ENCODE peak calls at places on chromosome 14, in ten cellular contexts. S is fibroblast of mammary gland, F is heart right ventricle, B is right lobe of liver, J is tibial artery, Y is lower leg skin, T is mucosa of descending colon, P is BJ, C is astrocyte, A is neural progenitor cell. G is an unnamed sample.

GRCh38 chr14:51202914-51203665 is 37.0 kb upstream of the TMX1 start:
- DNase-seq in A (no peak), S (no peak), Y (no peak), B (no peak), T (no peak), J (no peak), P (no peak), C (no peak), F (no peak), G (no peak)

GRCh38 chr14:39267592-39268112 is 33.9 kb downstream of the MIA2 start:
- DNase-seq in Y (no peak), B (no peak), F (no peak), J (no peak), C (no peak), A (no peak), S (peak), T (no peak), P (no peak), G (no peak)

GRCh38 chr14:99889268-99889667 is 96.1 kb downstream of the EML1 start:
- DNase-seq in J (no peak), S (no peak), B (no peak), T (no peak), C (no peak), F (no peak), A (peak), Y (no peak), P (no peak), G (peak)

GRCh38 chr14:75283162-75283883 is 4.7 kb downstream of the FOS start:
- DNase-seq in J (no peak), P (no peak), A (no peak), B (no peak), F (no peak), Y (peak), T (peak), S (no peak), C (peak), G (no peak)

GRCh38 chr14:105076296-105076804 is 11.1 kb upstream of the GPR132 start:
- DNase-seq in A (no peak), P (no peak), F (no peak), T (no peak), Y (no peak), J (no peak), S (no peak), B (no peak), C (no peak), G (no peak)

GRCh38 chr14:55221186-55221585 is 29.8 kb upstream of the DLGAP5 start:
- DNase-seq in C (peak), S (peak), J (no peak), F (no peak), B (no peak), A (no peak), P (peak), T (no peak), Y (no peak), G (no peak)

GRCh38 chr14:81208489-81208888 is 12.3 kb downstream of the GTF2A1 start:
- DNase-seq in F (no peak), A (no peak), B (peak), T (no peak), S (no peak), P (no peak), J (peak), Y (peak), C (no peak), G (no peak)

GRCh38 chr14:60349663-60350365 is 100.8 kb downstream of the PPM1A start:
- DNase-seq in B (no peak), Y (no peak), C (peak), A (peak), J (no peak), T (peak), F (no peak), P (no peak), S (peak), G (peak)

GRCh38 chr14:76217179-76217578 is 65.5 kb downstream of the GPATCH2L start:
- DNase-seq in C (no peak), F (no peak), T (no peak), Y (no peak), B (no peak), S (no peak), P (no peak), A (no peak), J (no peak), G (no peak)

GRCh38 chr14:52044791-52045522 is 23.9 kb downstream of the NID2 start:
- DNase-seq in J (peak), C (peak), F (no peak), B (no peak), Y (no peak), S (peak), P (peak), A (no peak), T (no peak), G (no peak)

GRCh38 chr14:104265918-104266642 is 127.7 kb downstream of the KIF26A start:
- DNase-seq in J (peak), C (no peak), B (peak), S (no peak), T (peak), A (no peak), F (no peak), P (no peak), Y (peak), G (no peak)

GRCh38 chr14:70788893-70789292 is 20.4 kb downstream of the MAP3K9 start:
- DNase-seq in Y (no peak), T (no peak), C (no peak), P (no peak), A (no peak), J (no peak), F (no peak), B (no peak), S (no peak), G (no peak)

GRCh38 chr14:64800000-64800399 is 79.7 kb downstream of the SPTB start:
- DNase-seq in S (peak), C (no peak), A (peak), B (no peak), J (no peak), P (no peak), T (peak), F (peak), Y (no peak), G (no peak)

GRCh38 chr14:98177551-98177950 is 1094.4 kb downstream of the BCL11B start:
- DNase-seq in C (no peak), B (no peak), J (no peak), A (no peak), F (no peak), S (no peak), Y (no peak), P (no peak), T (no peak), G (no peak)

GRCh38 chr14:69316449-69317391 is 56.8 kb downstream of the GALNT16 start:
- DNase-seq in P (peak), B (no peak), S (peak), T (peak), Y (peak), F (peak), C (peak), J (peak), A (no peak), G (no peak)

GRCh38 chr14:87566986-87567385 is 426.0 kb downstream of the GALC start:
- DNase-seq in P (peak), F (no peak), T (no peak), B (no peak), S (peak), A (no peak), C (peak), J (no peak), Y (no peak), G (no peak)

GRCh38 chr14:91063119-91063518 is 2.7 kb upstream of the RPS6KA5 start:
- DNase-seq in J (no peak), T (no peak), A (no peak), P (no peak), S (peak), C (no peak), B (no peak), F (no peak), Y (no peak), G (no peak)

GRCh38 chr14:70753518-70753953 is 55.8 kb downstream of the MAP3K9 start:
- DNase-seq in A (no peak), B (peak), T (peak), S (no peak), F (no peak), J (no peak), Y (peak), C (no peak), P (no peak), G (no peak)

GRCh38 chr14:31020834-31021575 is 4.4 kb upstream of the AP4S1 start:
- DNase-seq in P (no peak), T (no peak), S (no peak), B (no peak), C (no peak), F (no peak), Y (no peak), J (no peak), A (no peak), G (no peak)

GRCh38 chr14:69505338-69506240 is 21.1 kb downstream of the PLEKHD1 start:
- DNase-seq in S (no peak), J (peak), T (no peak), F (no peak), Y (peak), C (no peak), P (no peak), B (no peak), A (no peak), G (no peak)

GRCh38 chr14:24910408-24910986 is 139.4 kb downstream of the STXBP6 start:
- DNase-seq in T (no peak), C (no peak), S (no peak), P (no peak), J (no peak), Y (no peak), A (no peak), B (no peak), F (no peak), G (no peak)

GRCh38 chr14:101169267-101169666 is 265.7 kb upstream of the RTL1 start:
- DNase-seq in C (no peak), Y (no peak), T (no peak), P (no peak), S (no peak), J (no peak), B (no peak), F (no peak), A (no peak), G (no peak)

GRCh38 chr14:20460458-20461229 is 590 bp downstream of the PIP4P1 start:
- DNase-seq in A (no peak), J (peak), B (no peak), S (no peak), Y (peak), P (no peak), C (no peak), T (peak), F (no peak), G (no peak)

GRCh38 chr14:71231521-71232393 is 324.5 kb downstream of the PCNX1 start:
- DNase-seq in F (no peak), Y (peak), A (no peak), P (no peak), S (no peak), T (no peak), B (no peak), J (no peak), C (no peak), G (no peak)

GRCh38 chr14:98069712-98070133 is 1202.3 kb downstream of the BCL11B start:
- DNase-seq in S (no peak), P (no peak), J (no peak), A (peak), C (peak), F (no peak), T (no peak), Y (no peak), B (no peak), G (peak)

GRCh38 chr14:91246051-91246852 is 1.7 kb upstream of the GPR68 start:
- DNase-seq in C (no peak), S (no peak), B (no peak), J (no peak), Y (no peak), F (no peak), A (no peak), T (no peak), P (no peak), G (no peak)

GRCh38 chr14:20247651-20248246 is 8.7 kb downstream of the OR11H4 start:
- DNase-seq in A (no peak), B (no peak), C (no peak), P (no peak), S (no peak), F (no peak), Y (no peak), T (no peak), J (no peak), G (peak)

GRCh38 chr14:49875640-49876198 is 17.2 kb upstream of the ARF6 start:
- DNase-seq in J (no peak), A (no peak), F (no peak), C (no peak), Y (no peak), S (no peak), P (no peak), T (no peak), B (no peak), G (no peak)

GRCh38 chr14:96632363-96632758 is 130.2 kb downstream of the PAPOLA start:
- DNase-seq in T (no peak), J (no peak), Y (no peak), P (no peak), F (no peak), B (no peak), C (no peak), A (no peak), S (no peak), G (no peak)

GRCh38 chr14:97709552-97709951 is 912.4 kb downstream of the VRK1 start:
- DNase-seq in B (no peak), Y (no peak), T (peak), C (no peak), A (no peak), F (no peak), J (no peak), P (no peak), S (no peak), G (no peak)

GRCh38 chr14:94011795-94012194 is 14.3 kb upstream of the OTUB2 start:
- DNase-seq in P (no peak), S (no peak), F (no peak), Y (no peak), B (no peak), T (no peak), C (peak), J (no peak), A (no peak), G (no peak)

GRCh38 chr14:75188520-75189267 is 12.3 kb upstream of the TMED10 start:
- DNase-seq in P (no peak), T (peak), C (no peak), B (no peak), F (no peak), J (no peak), A (no peak), Y (no peak), S (no peak), G (no peak)

GRCh38 chr14:99476864-99477263 is 3.8 kb downstream of the SETD3 start:
- DNase-seq in F (no peak), A (no peak), B (no peak), J (no peak), T (no peak), Y (no peak), C (no peak), P (no peak), S (peak), G (no peak)

GRCh38 chr14:52883658-52884057 is 67.2 kb downstream of the FERMT2 start:
- DNase-seq in F (no peak), P (no peak), B (no peak), C (no peak), A (no peak), J (no peak), T (no peak), S (no peak), Y (no peak), G (no peak)

GRCh38 chr14:50447491-50447890 is 50.8 kb upstream of the CDKL1 start:
- DNase-seq in P (no peak), J (no peak), F (no peak), B (no peak), C (peak), Y (no peak), S (peak), A (no peak), T (no peak), G (no peak)

GRCh38 chr14:53491256-53491905 is 338.3 kb upstream of the DDHD1 start:
- DNase-seq in T (no peak), J (no peak), A (no peak), S (peak), Y (no peak), B (no peak), F (no peak), P (peak), C (peak), G (no peak)

GRCh38 chr14:36667679-36668078 is 6.0 kb downstream of the PAX9 start:
- DNase-seq in S (no peak), J (no peak), C (no peak), Y (no peak), T (no peak), B (no peak), A (no peak), P (no peak), F (no peak), G (no peak)

GRCh38 chr14:36665887-36666415 is 4.3 kb downstream of the PAX9 start:
- DNase-seq in C (no peak), A (no peak), S (no peak), T (no peak), P (no peak), J (no peak), F (no peak), B (no peak), Y (no peak), G (no peak)

GRCh38 chr14:36664322-36665193 is 2.9 kb downstream of the PAX9 start:
- DNase-seq in C (no peak), T (no peak), J (no peak), P (no peak), A (no peak), S (no peak), Y (no peak), B (no peak), F (no peak), G (no peak)

GRCh38 chr14:36663404-36664321 is 2.0 kb downstream of the PAX9 start:
- DNase-seq in S (peak), J (no peak), T (no peak), F (no peak), Y (no peak), P (no peak), A (peak), C (no peak), B (no peak), G (no peak)

DNA sequence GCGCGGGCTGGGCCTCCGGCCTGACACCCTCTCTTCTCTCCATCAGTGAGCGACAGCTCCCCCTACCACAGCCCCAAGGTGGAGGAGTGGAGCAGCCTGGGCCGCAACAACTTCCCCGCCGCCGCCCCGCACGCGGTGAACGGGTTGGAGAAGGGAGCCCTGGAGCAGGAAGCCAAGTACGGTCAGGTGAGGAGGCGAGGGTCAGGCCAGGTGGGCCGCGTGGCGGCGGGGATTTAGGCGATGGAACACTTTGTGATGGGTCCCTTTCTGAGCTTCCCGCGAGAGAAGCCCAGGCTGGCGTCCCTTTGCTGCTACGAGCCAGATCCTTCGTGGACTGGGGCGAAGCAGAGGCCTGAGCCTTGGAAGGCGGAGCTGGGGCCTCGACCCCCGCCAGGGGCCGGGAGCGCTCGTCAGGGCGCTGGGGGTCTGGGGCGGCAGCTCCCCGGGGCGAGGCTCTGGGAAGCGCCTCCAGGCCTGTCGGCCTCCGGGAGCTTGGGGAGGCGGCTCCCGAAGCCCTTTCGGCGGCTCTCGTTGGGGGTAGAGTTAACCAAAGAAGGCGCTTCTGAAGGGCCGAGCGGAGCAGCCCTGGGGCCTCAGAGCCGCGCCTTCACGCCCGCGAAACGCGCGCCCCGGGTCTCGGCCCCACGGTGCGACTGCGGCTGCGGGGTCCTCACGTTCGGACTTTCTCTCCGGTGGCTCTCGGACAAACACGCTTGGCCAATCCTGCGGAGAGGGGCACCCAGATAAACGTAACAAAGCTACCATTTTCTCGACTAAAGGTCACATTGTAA is 5.0 kb downstream of the PAX9 start:
- DNase-seq in Y (no peak), J (no peak), S (no peak), F (no peak), T (no peak), P (no peak), A (peak), C (no peak), B (no peak), G (no peak)
- H3K4me3 ChIP-seq in Y (no peak), J (no peak), S (no peak), F (no peak), T (no peak), P (no peak), A (peak), C (no peak), B (no peak), G (peak)

DNA sequence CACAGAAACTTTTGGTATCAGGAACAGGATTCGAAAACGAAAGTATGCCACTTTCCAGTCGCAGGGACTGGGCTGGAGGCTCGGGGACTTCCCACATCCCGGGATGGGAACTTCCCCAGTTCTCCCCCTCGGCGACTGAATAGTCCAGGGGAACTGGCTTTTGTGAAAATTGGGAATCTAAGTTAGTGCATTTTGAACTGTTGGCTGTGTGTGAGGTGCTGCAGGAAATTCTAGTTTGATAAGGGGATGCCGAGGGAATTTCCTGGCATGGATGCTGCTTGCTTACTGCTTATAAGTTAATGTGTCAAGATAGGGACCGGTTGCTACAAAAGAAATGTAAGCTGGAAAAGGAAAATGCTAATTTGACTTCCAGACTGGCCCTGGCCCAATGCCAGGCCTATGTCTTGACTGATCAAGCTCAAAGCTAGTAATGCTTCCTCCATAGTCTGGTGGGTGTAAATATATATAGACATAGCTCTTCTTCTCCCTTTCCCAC is 73.4 kb upstream of the EIF5 start:
- DNase-seq in T (peak), P (no peak), F (peak), A (no peak), Y (peak), C (peak), B (peak), S (peak), J (peak), G (no peak)
- H3K4me3 ChIP-seq in T (no peak), P (peak), F (peak), A (no peak), Y (peak), C (peak), B (peak), S (peak), J (peak), G (no peak)

GRCh38 chr14:32546246-32546645 is 217.1 kb downstream of the AKAP6 start:
- DNase-seq in Y (no peak), T (no peak), C (no peak), J (no peak), P (no peak), A (no peak), S (no peak), B (no peak), F (no peak), G (no peak)
- H3K4me3 ChIP-seq in Y (no peak), T (no peak), C (no peak), J (no peak), P (no peak), A (no peak), S (no peak), B (no peak), F (no peak), G (no peak)

DNA sequence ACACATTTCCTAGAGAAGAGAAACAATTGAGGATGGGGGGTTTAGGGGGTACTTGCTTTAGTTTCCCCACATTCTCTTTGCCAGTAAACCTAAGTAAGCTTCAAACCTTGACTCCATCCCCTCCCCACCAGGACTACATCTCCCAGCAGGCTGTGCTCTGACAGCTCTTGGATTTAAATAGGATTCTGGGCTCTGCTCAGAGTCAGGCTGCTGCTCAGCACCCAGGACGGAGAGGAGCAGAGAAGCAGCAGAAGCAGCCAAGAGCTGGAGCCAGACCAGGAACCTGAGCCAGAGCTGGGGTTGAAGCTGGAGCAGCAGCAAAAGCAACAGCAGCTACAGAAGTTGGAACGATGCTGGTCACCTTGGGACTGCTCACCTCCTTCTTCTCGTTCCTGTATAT is 20.6 kb downstream of the RDH12 start:
- DNase-seq in S (peak), A (peak), P (no peak), C (peak), F (peak), J (peak), T (peak), Y (no peak), B (peak), G (no peak)
- H3K4me3 ChIP-seq in S (no peak), A (peak), P (no peak), C (no peak), F (no peak), J (no peak), T (no peak), Y (no peak), B (no peak), G (no peak)

GRCh38 chr14:73386342-73386741 is 72.0 kb downstream of the NUMB start:
- DNase-seq in B (no peak), S (peak), A (no peak), T (no peak), Y (no peak), C (peak), P (no peak), F (no peak), J (no peak), G (no peak)
- H3K4me3 ChIP-seq in B (no peak), S (no peak), A (no peak), T (no peak), Y (no peak), C (no peak), P (no peak), F (no peak), J (no peak), G (no peak)

G was measured in NT2/D1.